ENCODE peak calls at places on chromosome 18, in six cellular contexts. C is tibial nerve, U is uterus, J is GM20000, R is NB4, G is AG04450. E is an unnamed sample.

GRCh38 chr18:63831080-63831788 is 56.0 kb downstream of the SERPINB7 start:
- DNase-seq in C (no peak), U (no peak), J (peak; percentile 19), R (peak; percentile 87), G (no peak), E (no peak)

GRCh38 chr18:70998490-70998889 is 709.6 kb downstream of the SOCS6 start:
- DNase-seq in C (no peak), U (no peak), J (no peak), R (peak; percentile 2), G (no peak), E (no peak)

GRCh38 chr18:12497839-12498238 is 90.1 kb downstream of the PRELID3A start:
- DNase-seq in C (no peak), U (no peak), J (no peak), R (no peak), G (no peak), E (no peak)

GRCh38 chr18:74921057-74921820 is 287.7 kb downstream of the PTGR3 start:
- DNase-seq in C (no peak), U (no peak), J (no peak), R (no peak), G (no peak), E (no peak)

GRCh38 chr18:79217979-79218604 is 148.9 kb downstream of the ATP9B start:
- DNase-seq in C (no peak), U (no peak), J (no peak), R (no peak), G (no peak), E (no peak)

GRCh38 chr18:213505-213904 is 54.3 kb downstream of the THOC1 start:
- DNase-seq in C (no peak), U (no peak), J (no peak), R (no peak), G (no peak), E (no peak)

GRCh38 chr18:63342206-63342605 is 22.6 kb upstream of the BCL2 start:
- DNase-seq in C (no peak), U (no peak), J (peak; percentile 64), R (peak; percentile 38), G (no peak), E (no peak)

GRCh38 chr18:58091099-58091611 is 47.1 kb downstream of the NEDD4L start:
- DNase-seq in C (no peak), U (no peak), J (peak; percentile 20), R (peak; percentile 8), G (no peak), E (no peak)

GRCh38 chr18:5463390-5463789 is 80.4 kb downstream of the EPB41L3 start:
- DNase-seq in C (peak; percentile 76), U (peak; percentile 62), J (no peak), R (no peak), G (peak; percentile 82), E (no peak)

GRCh38 chr18:76640438-76640837 is 145.4 kb upstream of the ZNF516 start:
- DNase-seq in C (no peak), U (no peak), J (no peak), R (no peak), G (no peak), E (no peak)

GRCh38 chr18:652131-652530 is 5.3 kb upstream of the TYMS start:
- DNase-seq in C (no peak), U (no peak), J (no peak), R (no peak), G (no peak), E (no peak)

GRCh38 chr18:78810706-78811105 is 168.9 kb upstream of the SALL3 start:
- DNase-seq in C (no peak), U (no peak), J (no peak), R (no peak), G (no peak), E (no peak)

GRCh38 chr18:33034941-33035340 is 262.1 kb upstream of the KLHL14 start:
- DNase-seq in C (no peak), U (no peak), J (no peak), R (no peak), G (no peak), E (no peak)

GRCh38 chr18:74778191-74778847 is 180.6 kb downstream of the ZNF407 start:
- DNase-seq in C (no peak), U (no peak), J (no peak), R (no peak), G (no peak), E (no peak)

GRCh38 chr18:998976-999375 is 94.3 kb downstream of the ADCYAP1 start:
- DNase-seq in C (no peak), U (no peak), J (no peak), R (no peak), G (no peak), E (no peak)

GRCh38 chr18:78090584-78090983 is 840.9 kb downstream of the GALR1 start:
- DNase-seq in C (no peak), U (no peak), J (no peak), R (no peak), G (no peak), E (no peak)

GRCh38 chr18:70634576-70635147 is 345.8 kb downstream of the SOCS6 start:
- DNase-seq in C (no peak), U (no peak), J (no peak), R (no peak), G (no peak), E (no peak)

GRCh38 chr18:69948919-69949537 is 1.4 kb upstream of the CD226 start:
- DNase-seq in C (no peak), U (no peak), J (peak; percentile 60), R (peak; percentile 24), G (no peak), E (no peak)

GRCh38 chr18:69689081-69689759 is 258.5 kb downstream of the CD226 start:
- DNase-seq in C (no peak), U (no peak), J (no peak), R (no peak), G (no peak), E (no peak)

GRCh38 chr18:79786781-79787526 is 10.8 kb upstream of the KCNG2 start:
- DNase-seq in C (no peak), U (no peak), J (no peak), R (peak; percentile 73), G (no peak), E (peak; percentile 37)

GRCh38 chr18:43192408-43192807 is 76.9 kb upstream of the RIT2 start:
- DNase-seq in C (no peak), U (no peak), J (peak; percentile 6), R (no peak), G (no peak), E (no peak)

GRCh38 chr18:30683836-30684235 is 358.7 kb downstream of the DSC3 start:
- DNase-seq in C (no peak), U (no peak), J (no peak), R (no peak), G (no peak), E (no peak)

GRCh38 chr18:50970006-50970405 is 2.2 kb downstream of the ELAC1 start:
- DNase-seq in C (no peak), U (no peak), J (no peak), R (no peak), G (no peak), E (no peak)

GRCh38 chr18:72826736-72827135 is 41.1 kb downstream of the NETO1 start:
- DNase-seq in C (no peak), U (no peak), J (no peak), R (no peak), G (no peak), E (no peak)

DNA sequence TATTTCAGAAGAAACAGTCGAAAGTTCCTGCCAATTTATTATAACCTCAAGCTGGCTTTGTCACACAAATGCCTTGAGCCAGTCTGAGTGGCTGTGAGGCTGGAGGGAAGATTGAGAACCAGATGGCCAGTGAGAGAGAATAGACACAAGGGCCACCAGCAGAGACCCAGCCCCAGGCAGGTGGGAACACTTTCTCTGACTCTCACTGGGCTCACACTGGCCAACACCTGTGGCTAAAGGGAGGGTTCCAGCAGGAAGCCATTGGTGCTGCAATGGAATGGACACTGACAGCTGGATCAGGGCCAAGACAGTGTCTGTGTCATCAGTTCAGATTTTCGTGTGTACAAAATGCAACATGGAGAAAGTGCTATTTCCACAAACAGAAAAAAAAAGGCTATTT is 29.9 kb downstream of the LOXHD1 start:
- DNase-seq in C (no peak), U (no peak), J (no peak), R (no peak), G (no peak), E (no peak)
- TF ChIP-seq CTCF in C (no peak), U (no peak), J (no peak), R (no peak), G (no peak), E (no peak)

GRCh38 chr18:24631238-24632025 is 171.0 kb downstream of the HRH4 start:
- DNase-seq in C (no peak), U (no peak), J (no peak), R (peak; percentile 4), G (no peak), E (no peak)
- TF ChIP-seq CTCF in C (no peak), U (no peak), J (no peak), R (no peak), G (no peak), E (no peak)

DNA sequence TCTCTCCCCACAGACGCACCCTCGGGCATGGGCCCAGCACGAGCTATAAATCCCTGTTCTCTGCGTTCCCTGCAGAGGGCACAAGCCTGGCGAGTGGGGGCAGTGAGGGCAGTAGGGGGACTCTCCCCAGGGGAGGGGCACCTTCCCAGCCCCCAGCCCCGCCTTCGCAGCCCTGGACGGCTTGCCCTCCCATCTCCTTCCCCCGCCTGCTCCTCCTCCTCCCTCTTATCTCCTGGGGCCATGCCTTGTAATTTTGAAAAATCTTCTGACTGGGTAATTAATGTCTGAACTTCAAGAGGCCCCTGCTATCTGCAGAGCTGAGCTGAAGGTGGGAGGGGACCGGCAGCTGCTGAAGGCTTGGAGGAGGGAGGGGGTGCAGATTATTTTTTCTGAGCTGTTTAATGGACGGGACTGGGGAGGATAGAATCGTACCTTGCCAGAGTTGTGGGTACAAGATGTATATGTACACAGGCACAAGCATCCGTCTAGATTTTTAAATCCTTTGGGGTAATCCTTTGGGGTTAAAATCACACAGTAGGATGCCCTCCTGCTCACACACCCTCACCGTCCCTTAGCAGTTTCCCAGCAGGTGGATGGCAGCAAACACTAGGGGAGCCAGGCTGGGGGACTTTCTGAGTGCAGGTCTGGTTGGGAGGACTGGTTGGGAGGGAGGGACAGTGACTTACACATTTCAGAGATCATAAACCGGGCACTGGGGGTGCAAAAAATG is 121.9 kb downstream of the SMAD7 start:
- DNase-seq in C (no peak), U (peak; percentile 36), J (no peak), R (no peak), G (no peak), E (no peak)
- TF ChIP-seq CTCF in C (no peak), U (no peak), J (no peak), R (no peak), G (no peak), E (no peak)

GRCh38 chr18:61635901-61636528 is 256.8 kb downstream of the RNF152 start:
- DNase-seq in C (no peak), U (peak; percentile 61), J (peak; percentile 39), R (peak; percentile 47), G (peak; percentile 11), E (no peak)

GRCh38 chr18:61639886-61640285 is 252.9 kb downstream of the RNF152 start:
- DNase-seq in C (no peak), U (no peak), J (no peak), R (no peak), G (no peak), E (no peak)

GRCh38 chr18:61637905-61638304 is 254.9 kb downstream of the RNF152 start:
- DNase-seq in C (no peak), U (no peak), J (no peak), R (no peak), G (no peak), E (no peak)

DNA sequence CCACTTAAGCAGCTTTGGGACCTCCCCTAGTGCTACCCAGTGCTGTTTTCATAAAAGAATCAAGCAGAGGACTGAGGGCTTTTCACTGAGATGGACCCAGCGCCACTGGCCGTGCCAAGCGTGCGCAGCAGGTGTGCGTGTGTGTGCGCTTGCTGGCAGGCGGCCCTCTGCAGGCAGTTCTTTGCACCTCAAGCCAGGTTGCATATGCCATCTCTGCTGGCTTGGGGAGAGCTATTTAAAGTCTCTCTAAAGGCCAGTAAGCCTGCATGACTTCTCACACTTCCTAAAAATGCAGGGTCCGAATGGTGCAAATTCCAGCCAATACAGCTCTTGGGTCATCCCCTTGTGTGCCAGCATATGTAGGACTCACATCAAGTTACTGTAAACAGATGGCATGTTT is 255.5 kb downstream of the RNF152 start:
- DNase-seq in C (no peak), U (no peak), J (no peak), R (no peak), G (no peak), E (no peak)
- TF ChIP-seq CTCF in C (no peak), U (no peak), J (no peak), R (no peak), G (no peak), E (no peak)